ENCODE peak calls at places on chromosome 19, in five cellular contexts. J, U, K, G and D are unnamed samples.

GRCh38 chr19:3132971-3133792 is 2.7 kb upstream of the GNA15 start:
- DNase-seq in G (peak; percentile 79), U (no peak), K (no peak), J (peak; percentile 76), D (no peak)

GRCh38 chr19:18894254-18895037 is 1.5 kb downstream of the CERS1 start:
- DNase-seq in G (no peak), K (peak; percentile 86), U (no peak), J (no peak), D (peak; percentile 75)

GRCh38 chr19:17405250-17406038 is at the start of gene BST2:
- DNase-seq in G (no peak), U (no peak), K (no peak), J (peak; percentile 93), D (no peak)

GRCh38 chr19:43804443-43804842 is 2.2 kb upstream of the LYPD5 start:
- DNase-seq in U (peak; percentile 62), J (no peak), G (no peak), K (no peak), D (no peak)

GRCh38 chr19:17915940-17916593 is 16.7 kb upstream of the CCDC124 start:
- DNase-seq in K (no peak), U (peak; percentile 6), G (no peak), J (no peak), D (no peak)

GRCh38 chr19:1315470-1316166 is 29.9 kb downstream of the EFNA2 start:
- DNase-seq in K (no peak), U (no peak), G (peak; percentile 36), J (peak; percentile 25), D (no peak)

GRCh38 chr19:5114713-5115112 is 145.8 kb downstream of the KDM4B start:
- DNase-seq in K (no peak), J (no peak), U (no peak), G (no peak), D (no peak)

GRCh38 chr19:58038688-58039204 is 4.9 kb downstream of the ZSCAN1 start:
- DNase-seq in J (no peak), U (no peak), G (no peak), K (no peak), D (no peak)

GRCh38 chr19:38004100-38004504 is 97.1 kb downstream of the SIPA1L3 start:
- DNase-seq in U (no peak), J (no peak), K (no peak), G (no peak), D (no peak)